ENCODE peak calls at places on chromosome 5, in six cellular contexts. X is HTR-8/SVneo, Z is colonic mucosa, L is A172, D is NCI-H345, N is MCF 10A. S is an unnamed sample.

GRCh38 chr5:159951834-159952233 is 35.6 kb downstream of the ADRA1B start:
- DNase-seq in X (no peak), Z (no peak), L (no peak), D (no peak), N (no peak), S (no peak)

GRCh38 chr5:15554542-15554941 is 54.6 kb downstream of the FBXL7 start:
- DNase-seq in X (no peak), Z (no peak), L (no peak), D (no peak), N (no peak), S (no peak)

GRCh38 chr5:1437876-1438559 is 7.2 kb downstream of the SLC6A3 start:
- DNase-seq in X (no peak), Z (no peak), L (no peak), D (no peak), N (no peak), S (no peak)

GRCh38 chr5:176447538-176447981 is 625 bp upstream of the FAF2 start:
- DNase-seq in X (peak; percentile 49), Z (no peak), L (no peak), D (peak; percentile 21), N (no peak), S (peak; percentile 40)

GRCh38 chr5:159452480-159453167 is 122.3 kb upstream of the IL12B start:
- DNase-seq in X (no peak), Z (no peak), L (no peak), D (no peak), N (no peak), S (no peak)

GRCh38 chr5:148398698-148399121 is 15.0 kb downstream of the FBXO38 start:
- DNase-seq in X (no peak), Z (no peak), L (no peak), D (no peak), N (no peak), S (no peak)

GRCh38 chr5:160638141-160638742 is 213.8 kb downstream of the ATP10B start:
- DNase-seq in X (no peak), Z (no peak), L (no peak), D (no peak), N (no peak), S (no peak)

GRCh38 chr5:72599519-72600400 is 92.5 kb upstream of the ZNF366 start:
- DNase-seq in X (no peak), Z (no peak), L (peak; percentile 64), D (no peak), N (peak; percentile 85), S (no peak)

GRCh38 chr5:90802695-90803317 is 244.2 kb downstream of the ADGRV1 start:
- DNase-seq in X (peak; percentile 21), Z (peak; percentile 27), L (peak; percentile 51), D (no peak), N (peak; percentile 62), S (peak; percentile 8)

GRCh38 chr5:84362061-84362720 is 22.5 kb downstream of the EDIL3 start:
- DNase-seq in X (no peak), Z (no peak), L (no peak), D (no peak), N (no peak), S (no peak)

GRCh38 chr5:121681200-121681855 is 170.4 kb upstream of the FTMT start:
- DNase-seq in X (no peak), Z (no peak), L (peak; percentile 25), D (no peak), N (no peak), S (no peak)

GRCh38 chr5:132526290-132526973 is 16.9 kb downstream of the IL5 start:
- DNase-seq in X (peak; percentile 74), Z (peak; percentile 43), L (peak; percentile 62), D (peak; percentile 54), N (peak; percentile 83), S (peak; percentile 38)

GRCh38 chr5:111572561-111572960 is 60.2 kb upstream of the STARD4 start:
- DNase-seq in X (no peak), Z (no peak), L (no peak), D (no peak), N (no peak), S (no peak)

GRCh38 chr5:54315736-54316135 is 5.4 kb upstream of the ARL15 start:
- DNase-seq in X (no peak), Z (no peak), L (no peak), D (peak; percentile 2), N (no peak), S (no peak)